ENCODE peak calls at places on chromosomes 4 and X, in eight cellular contexts. One of them, this sample, is unnamed.

GRCh38 chr4:156103306-156103705 is 149.6 kb upstream of the CTSO start:
- DNase-seq in right lobe of liver: no peak
- DNase-seq in suprapubic skin: no peak
- DNase-seq in HCT116: no peak
- DNase-seq in GM23338: no peak
- DNase-seq in endodermal cell: no peak
- DNase-seq in brain microvascular endothelial cell: no peak
- DNase-seq in right atrium auricular region: no peak
- DNase-seq in this sample: no peak

GRCh38 chr4:101089168-101089567 is 258.2 kb downstream of the PPP3CA start:
- DNase-seq in endodermal cell: no peak
- DNase-seq in suprapubic skin: no peak
- DNase-seq in GM23338: no peak
- DNase-seq in brain microvascular endothelial cell: no peak
- DNase-seq in right lobe of liver: no peak
- DNase-seq in HCT116: no peak
- DNase-seq in right atrium auricular region: no peak
- DNase-seq in this sample: no peak

GRCh38 chr4:74545488-74545887 is 100.6 kb downstream of the AREG start:
- DNase-seq in brain microvascular endothelial cell: no peak
- DNase-seq in suprapubic skin: no peak
- DNase-seq in endodermal cell: no peak
- DNase-seq in right atrium auricular region: peak; percentile 61
- DNase-seq in right lobe of liver: peak; percentile 54
- DNase-seq in HCT116: no peak
- DNase-seq in GM23338: no peak
- DNase-seq in this sample: no peak

GRCh38 chr4:176791591-176792347 is 953 bp downstream of the VEGFC start:
- DNase-seq in right atrium auricular region: no peak
- DNase-seq in suprapubic skin: no peak
- DNase-seq in GM23338: peak; percentile 58
- DNase-seq in endodermal cell: peak; percentile 71
- DNase-seq in HCT116: no peak
- DNase-seq in right lobe of liver: no peak
- DNase-seq in brain microvascular endothelial cell: no peak
- DNase-seq in this sample: peak; percentile 60

GRCh38 chr4:37219251-37219650 is 25.3 kb upstream of the NWD2 start:
- DNase-seq in right atrium auricular region: no peak
- DNase-seq in right lobe of liver: no peak
- DNase-seq in brain microvascular endothelial cell: no peak
- DNase-seq in suprapubic skin: no peak
- DNase-seq in HCT116: no peak
- DNase-seq in GM23338: no peak
- DNase-seq in endodermal cell: no peak
- DNase-seq in this sample: no peak

GRCh38 chr4:94960703-94961102 is 202.9 kb downstream of the BMPR1B start:
- DNase-seq in endodermal cell: no peak
- DNase-seq in suprapubic skin: no peak
- DNase-seq in HCT116: no peak
- DNase-seq in right lobe of liver: no peak
- DNase-seq in right atrium auricular region: no peak
- DNase-seq in brain microvascular endothelial cell: no peak
- DNase-seq in GM23338: no peak
- DNase-seq in this sample: no peak

GRCh38 chrX:23644744-23645143 is 22.5 kb upstream of the PRDX4 start:
- DNase-seq in suprapubic skin: no peak
- DNase-seq in GM23338: no peak
- DNase-seq in endodermal cell: no peak
- DNase-seq in brain microvascular endothelial cell: no peak
- DNase-seq in HCT116: no peak
- DNase-seq in right lobe of liver: no peak
- DNase-seq in right atrium auricular region: no peak
- DNase-seq in this sample: no peak

GRCh38 chr4:38691251-38692008 is 27.4 kb downstream of the KLF3 start:
- DNase-seq in brain microvascular endothelial cell: no peak
- DNase-seq in HCT116: no peak
- DNase-seq in suprapubic skin: no peak
- DNase-seq in right atrium auricular region: no peak
- DNase-seq in GM23338: no peak
- DNase-seq in endodermal cell: no peak
- DNase-seq in right lobe of liver: no peak
- DNase-seq in this sample: no peak

GRCh38 chr4:39941682-39942217 is 36.0 kb downstream of the PDS5A start:
- DNase-seq in HCT116: no peak
- DNase-seq in endodermal cell: no peak
- DNase-seq in suprapubic skin: no peak
- DNase-seq in right atrium auricular region: no peak
- DNase-seq in GM23338: no peak
- DNase-seq in brain microvascular endothelial cell: no peak
- DNase-seq in right lobe of liver: no peak
- DNase-seq in this sample: no peak

GRCh38 chrX:31099536-31100090 is 27.8 kb upstream of the FTHL17 start:
- DNase-seq in right lobe of liver: no peak
- DNase-seq in HCT116: no peak
- DNase-seq in endodermal cell: no peak
- DNase-seq in GM23338: no peak
- DNase-seq in brain microvascular endothelial cell: no peak
- DNase-seq in right atrium auricular region: no peak
- DNase-seq in suprapubic skin: no peak
- DNase-seq in this sample: no peak

GRCh38 chrX:20362268-20363002 is 95.7 kb upstream of the RPS6KA3 start:
- DNase-seq in right atrium auricular region: no peak
- DNase-seq in HCT116: no peak
- DNase-seq in endodermal cell: no peak
- DNase-seq in GM23338: no peak
- DNase-seq in right lobe of liver: no peak
- DNase-seq in suprapubic skin: no peak
- DNase-seq in brain microvascular endothelial cell: peak; percentile 62
- DNase-seq in this sample: peak; percentile 68

GRCh38 chr4:168852933-168853713 is 156.9 kb downstream of the CBR4 start:
- DNase-seq in right lobe of liver: no peak
- DNase-seq in HCT116: no peak
- DNase-seq in suprapubic skin: no peak
- DNase-seq in right atrium auricular region: no peak
- DNase-seq in GM23338: no peak
- DNase-seq in endodermal cell: no peak
- DNase-seq in brain microvascular endothelial cell: no peak
- DNase-seq in this sample: no peak
- H3K27ac ChIP-seq in right lobe of liver: no peak overlapping the region
- H3K27ac ChIP-seq in HCT116: no peak overlapping the region
- H3K27ac ChIP-seq in suprapubic skin: peak overlapping the region; percentile 66
- H3K27ac ChIP-seq in right atrium auricular region: peak overlapping the region; percentile 67
- H3K27ac ChIP-seq in GM23338: no peak overlapping the region
- H3K27ac ChIP-seq in endodermal cell: no peak overlapping the region
- H3K27ac ChIP-seq in brain microvascular endothelial cell: no peak overlapping the region
- H3K27ac ChIP-seq in this sample: no peak overlapping the region

GRCh38 chrX:41084044-41084359 is 1.2 kb upstream of the USP9X start:
- DNase-seq in HCT116: no peak
- DNase-seq in GM23338: no peak
- DNase-seq in endodermal cell: no peak
- DNase-seq in right atrium auricular region: no peak
- DNase-seq in brain microvascular endothelial cell: no peak
- DNase-seq in suprapubic skin: no peak
- DNase-seq in right lobe of liver: no peak
- DNase-seq in this sample: no peak
- H3K27me3 ChIP-seq in HCT116: no peaks in the 10 kb centered on the region
- H3K27me3 ChIP-seq in GM23338: no peaks in the 10 kb centered on the region
- H3K27me3 ChIP-seq in endodermal cell: no peaks in the 10 kb centered on the region
- H3K27me3 ChIP-seq in right atrium auricular region: no peaks in the 10 kb centered on the region
- H3K27me3 ChIP-seq in brain microvascular endothelial cell: no peaks in the 10 kb centered on the region
- H3K27me3 ChIP-seq in suprapubic skin: no peaks in the 10 kb centered on the region
- H3K27me3 ChIP-seq in right lobe of liver: no peaks in the 10 kb centered on the region
- H3K27me3 ChIP-seq in this sample: no peaks in the 10 kb centered on the region

GRCh38 chrX:101417190-101417589 is 9.2 kb downstream of the HNRNPH2 start:
- DNase-seq in HCT116: no peak
- DNase-seq in brain microvascular endothelial cell: no peak
- DNase-seq in right atrium auricular region: no peak
- DNase-seq in suprapubic skin: no peak
- DNase-seq in endodermal cell: no peak
- DNase-seq in GM23338: no peak
- DNase-seq in right lobe of liver: no peak
- DNase-seq in this sample: no peak
- H3K27ac ChIP-seq in HCT116: no peak overlapping the region
- H3K27ac ChIP-seq in brain microvascular endothelial cell: no peak overlapping the region
- H3K27ac ChIP-seq in right atrium auricular region: peak overlapping the region; percentile 91
- H3K27ac ChIP-seq in suprapubic skin: no peak overlapping the region
- H3K27ac ChIP-seq in endodermal cell: no peak overlapping the region
- H3K27ac ChIP-seq in GM23338: no peak overlapping the region
- H3K27ac ChIP-seq in right lobe of liver: no peak overlapping the region
- H3K27ac ChIP-seq in this sample: peak overlapping the region; percentile 95

GRCh38 chrX:153685179-153685536 is 2.6 kb upstream of the SLC6A8 start:
- DNase-seq in GM23338: no peak
- DNase-seq in suprapubic skin: no peak
- DNase-seq in brain microvascular endothelial cell: no peak
- DNase-seq in HCT116: no peak
- DNase-seq in right atrium auricular region: no peak
- DNase-seq in right lobe of liver: no peak
- DNase-seq in endodermal cell: peak; percentile 63
- DNase-seq in this sample: peak; percentile 56
- H3K27me3 ChIP-seq in GM23338: no peaks in the 10 kb centered on the region
- H3K27me3 ChIP-seq in suprapubic skin: no peaks in the 10 kb centered on the region
- H3K27me3 ChIP-seq in brain microvascular endothelial cell: no peaks in the 10 kb centered on the region
- H3K27me3 ChIP-seq in HCT116: no peaks in the 10 kb centered on the region
- H3K27me3 ChIP-seq in right atrium auricular region: no peaks in the 10 kb centered on the region
- H3K27me3 ChIP-seq in right lobe of liver: no peaks in the 10 kb centered on the region
- H3K27me3 ChIP-seq in endodermal cell: no peaks in the 10 kb centered on the region
- H3K27me3 ChIP-seq in this sample: no peaks in the 10 kb centered on the region

GRCh38 chr4:78672441-78672815 is 103.7 kb upstream of the BMP2K start:
- DNase-seq in right lobe of liver: no peak
- DNase-seq in brain microvascular endothelial cell: no peak
- DNase-seq in suprapubic skin: no peak
- DNase-seq in GM23338: no peak
- DNase-seq in right atrium auricular region: no peak
- DNase-seq in endodermal cell: no peak
- DNase-seq in HCT116: no peak
- DNase-seq in this sample: no peak
- H3K27ac ChIP-seq in right lobe of liver: no peak overlapping the region
- H3K27ac ChIP-seq in brain microvascular endothelial cell: no peak overlapping the region
- H3K27ac ChIP-seq in suprapubic skin: no peak overlapping the region
- H3K27ac ChIP-seq in GM23338: no peak overlapping the region
- H3K27ac ChIP-seq in right atrium auricular region: no peak overlapping the region
- H3K27ac ChIP-seq in endodermal cell: no peak overlapping the region
- H3K27ac ChIP-seq in HCT116: no peak overlapping the region
- H3K27ac ChIP-seq in this sample: no peak overlapping the region

GRCh38 chr4:1172228-1172851 is at the start of gene SPON2:
- DNase-seq in endodermal cell: peak; percentile 81
- DNase-seq in HCT116: no peak
- DNase-seq in right lobe of liver: peak; percentile 59
- DNase-seq in suprapubic skin: no peak
- DNase-seq in right atrium auricular region: no peak
- DNase-seq in GM23338: peak; percentile 62
- DNase-seq in brain microvascular endothelial cell: no peak
- DNase-seq in this sample: peak; percentile 83
- H3K27me3 ChIP-seq in endodermal cell: peaks cover 77% of the 10 kb centered on the region
- H3K27me3 ChIP-seq in HCT116: no peaks in the 10 kb centered on the region
- H3K27me3 ChIP-seq in right lobe of liver: no peaks in the 10 kb centered on the region
- H3K27me3 ChIP-seq in suprapubic skin: peaks cover 31% of the 10 kb centered on the region
- H3K27me3 ChIP-seq in right atrium auricular region: peaks cover 11% of the 10 kb centered on the region
- H3K27me3 ChIP-seq in GM23338: peaks cover 71% of the 10 kb centered on the region
- H3K27me3 ChIP-seq in brain microvascular endothelial cell: peaks cover 23% of the 10 kb centered on the region
- H3K27me3 ChIP-seq in this sample: peaks cover 85% of the 10 kb centered on the region

GRCh38 chr4:185270885-185271284 is 61.5 kb downstream of the SNX25 start:
- DNase-seq in right atrium auricular region: no peak
- DNase-seq in GM23338: no peak
- DNase-seq in brain microvascular endothelial cell: no peak
- DNase-seq in endodermal cell: no peak
- DNase-seq in HCT116: no peak
- DNase-seq in right lobe of liver: no peak
- DNase-seq in suprapubic skin: no peak
- DNase-seq in this sample: no peak
- H3K27ac ChIP-seq in right atrium auricular region: no peak overlapping the region
- H3K27ac ChIP-seq in GM23338: no peak overlapping the region
- H3K27ac ChIP-seq in brain microvascular endothelial cell: no peak overlapping the region
- H3K27ac ChIP-seq in endodermal cell: no peak overlapping the region
- H3K27ac ChIP-seq in HCT116: no peak overlapping the region
- H3K27ac ChIP-seq in right lobe of liver: no peak overlapping the region
- H3K27ac ChIP-seq in suprapubic skin: no peak overlapping the region
- H3K27ac ChIP-seq in this sample: no peak overlapping the region

DNA sequence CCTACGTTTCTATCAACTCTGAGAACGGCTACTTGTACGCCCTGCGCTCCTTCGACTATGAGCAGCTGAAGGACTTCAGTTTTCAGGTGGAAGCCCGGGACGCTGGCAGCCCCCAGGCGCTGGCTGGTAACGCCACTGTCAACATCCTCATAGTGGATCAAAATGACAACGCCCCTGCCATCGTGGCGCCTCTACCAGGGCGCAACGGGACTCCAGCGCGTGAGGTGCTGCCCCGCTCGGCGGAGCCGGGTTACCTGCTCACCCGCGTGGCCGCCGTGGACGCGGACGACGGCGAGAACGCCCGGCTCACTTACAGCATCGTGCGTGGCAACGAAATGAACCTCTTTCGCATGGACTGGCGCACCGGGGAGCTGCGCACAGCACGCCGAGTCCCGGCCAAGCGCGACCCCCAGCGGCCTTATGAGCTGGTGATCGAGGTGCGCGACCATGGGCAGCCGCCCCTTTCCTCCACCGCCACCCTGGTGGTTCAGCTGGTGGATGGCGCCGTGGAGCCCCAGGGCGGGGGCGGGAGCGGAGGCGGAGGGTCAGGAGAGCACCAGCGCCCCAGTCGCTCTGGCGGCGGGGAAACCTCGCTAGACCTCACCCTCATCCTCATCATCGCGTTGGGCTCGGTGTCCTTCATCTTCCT is 2.7 kb downstream of the PCDH10 start:
- DNase-seq in right atrium auricular region: no peak
- DNase-seq in HCT116: no peak
- DNase-seq in right lobe of liver: no peak
- DNase-seq in suprapubic skin: peak; percentile 72
- DNase-seq in GM23338: peak; percentile 75
- DNase-seq in brain microvascular endothelial cell: peak; percentile 9
- DNase-seq in endodermal cell: peak; percentile 87
- DNase-seq in this sample: peak; percentile 30
- H3K27me3 ChIP-seq in right atrium auricular region: peaks cover 27% of the 10 kb centered on the region
- H3K27me3 ChIP-seq in HCT116: no peaks in the 10 kb centered on the region
- H3K27me3 ChIP-seq in right lobe of liver: no peaks in the 10 kb centered on the region
- H3K27me3 ChIP-seq in suprapubic skin: peaks cover 78% of the 10 kb centered on the region
- H3K27me3 ChIP-seq in GM23338: peaks cover 77% of the 10 kb centered on the region
- H3K27me3 ChIP-seq in brain microvascular endothelial cell: no peaks in the 10 kb centered on the region
- H3K27me3 ChIP-seq in endodermal cell: peaks cover 6% of the 10 kb centered on the region
- H3K27me3 ChIP-seq in this sample: peaks cover 50% of the 10 kb centered on the region

DNA sequence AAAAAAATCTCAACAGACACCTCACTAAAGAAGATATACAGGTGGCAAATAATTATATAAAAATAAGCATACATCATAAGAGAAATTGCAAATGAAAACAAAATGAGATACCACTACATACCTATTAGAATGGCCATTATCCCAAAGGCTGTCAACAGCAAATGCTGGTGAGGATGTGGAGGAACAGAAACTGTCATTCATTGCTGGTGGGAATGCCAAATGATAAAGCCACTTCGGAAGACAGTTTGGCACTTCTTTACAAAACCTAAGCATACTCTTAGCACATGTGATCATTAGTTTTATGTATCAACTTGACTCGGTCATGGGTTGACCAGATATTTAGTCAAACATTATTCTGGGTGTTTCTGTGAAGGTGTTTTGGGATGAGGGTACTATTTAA is 13.5 kb upstream of the MANBA start:
- DNase-seq in HCT116: no peak
- DNase-seq in GM23338: no peak
- DNase-seq in right atrium auricular region: no peak
- DNase-seq in endodermal cell: no peak
- DNase-seq in right lobe of liver: no peak
- DNase-seq in suprapubic skin: no peak
- DNase-seq in brain microvascular endothelial cell: no peak
- DNase-seq in this sample: no peak
- H3K27ac ChIP-seq in HCT116: no peak overlapping the region
- H3K27ac ChIP-seq in GM23338: no peak overlapping the region
- H3K27ac ChIP-seq in right atrium auricular region: no peak overlapping the region
- H3K27ac ChIP-seq in endodermal cell: no peak overlapping the region
- H3K27ac ChIP-seq in right lobe of liver: no peak overlapping the region
- H3K27ac ChIP-seq in suprapubic skin: no peak overlapping the region
- H3K27ac ChIP-seq in brain microvascular endothelial cell: no peak overlapping the region
- H3K27ac ChIP-seq in this sample: no peak overlapping the region